ENCODE peak calls at places on chromosomes 2 and 18, in four cellular contexts. B is HepG2, F is WTC11, X is HCT116. V is an unnamed sample.

GRCh38 chr2:176500921-176501320 is 231.7 kb downstream of the MTX2 start:
- DNase-seq in B (no peak), F (no peak), X (no peak), V (no peak)

GRCh38 chr2:84970266-84970955 is 550 bp upstream of the KCMF1 start:
- DNase-seq in B (no peak), F (peak), X (no peak), V (peak)

GRCh38 chr2:12675801-12676200 is 40.9 kb upstream of the TRIB2 start:
- DNase-seq in B (no peak), F (no peak), X (no peak), V (no peak)

GRCh38 chr18:42364042-42364441 is 409.0 kb downstream of the PIK3C3 start:
- DNase-seq in B (peak), F (no peak), X (no peak), V (no peak)

GRCh38 chr2:176813526-176814179 is 398.9 kb upstream of the HNRNPA3 start:
- DNase-seq in B (no peak), F (no peak), X (no peak), V (no peak)

GRCh38 chr2:202609381-202610145 is 25.2 kb upstream of the FAM117B start:
- DNase-seq in B (no peak), F (no peak), X (no peak), V (no peak)

GRCh38 chr2:2765839-2766495 is 434.9 kb upstream of the MYT1L start:
- DNase-seq in B (no peak), F (no peak), X (no peak), V (no peak)

GRCh38 chr2:54629914-54630609 is 93.4 kb upstream of the EML6 start:
- DNase-seq in B (peak), F (no peak), X (no peak), V (no peak)

GRCh38 chr2:173652731-173653426 is 298.2 kb downstream of the CDCA7 start:
- DNase-seq in B (peak), F (no peak), X (peak), V (no peak)

GRCh38 chr2:6310186-6310909 is 555.4 kb downstream of the CMPK2 start:
- DNase-seq in B (no peak), F (no peak), X (no peak), V (no peak)

GRCh38 chr2:36572752-36573125 is 25.2 kb downstream of the FEZ2 start:
- DNase-seq in B (no peak), F (no peak), X (no peak), V (no peak)

GRCh38 chr2:194176134-194176533 is 1480.9 kb upstream of the SLC39A10 start:
- DNase-seq in B (no peak), F (no peak), X (no peak), V (no peak)

GRCh38 chr2:42859006-42859552 is 66.7 kb upstream of the HAAO start:
- DNase-seq in B (peak), F (peak), X (peak), V (peak)

GRCh38 chr2:170972508-170973224 is 43.6 kb downstream of the GORASP2 start:
- DNase-seq in B (no peak), F (no peak), X (no peak), V (no peak)

GRCh38 chr2:232455426-232456255 is at the start of gene ALPI:
- DNase-seq in B (no peak), F (no peak), X (no peak), V (peak)

GRCh38 chr18:11553098-11553940 is 56.1 kb upstream of the SLC35G4 start:
- DNase-seq in B (peak), F (peak), X (peak), V (peak)

GRCh38 chr2:218003265-218003950 is 613 bp upstream of the TNS1 start:
- DNase-seq in B (no peak), F (no peak), X (no peak), V (no peak)

GRCh38 chr2:3242747-3243369 is 134.8 kb downstream of the EIPR1 start:
- DNase-seq in B (no peak), F (no peak), X (no peak), V (no peak)

GRCh38 chr2:158735822-158736580 is 59.1 kb upstream of the DAPL1 start:
- DNase-seq in B (peak), F (no peak), X (no peak), V (no peak)

GRCh38 chr2:101064868-101065549 is 62.9 kb downstream of the RPL31 start:
- DNase-seq in B (peak), F (no peak), X (peak), V (no peak)

GRCh38 chr2:226649871-226650660 is 149.6 kb downstream of the IRS1 start:
- DNase-seq in B (peak), F (peak), X (peak), V (no peak)

GRCh38 chr18:985301-985700 is 80.6 kb downstream of the ADCYAP1 start:
- DNase-seq in B (no peak), F (peak), X (no peak), V (no peak)

GRCh38 chr18:23403310-23403709 is 49.8 kb upstream of the RIOK3 start:
- DNase-seq in B (no peak), F (no peak), X (no peak), V (no peak)

GRCh38 chr18:6004683-6005082 is 109.4 kb upstream of the TMEM200C start:
- DNase-seq in B (no peak), F (no peak), X (no peak), V (no peak)

GRCh38 chr2:140256080-140256479 is 1475.9 kb upstream of the NXPH2 start:
- DNase-seq in B (no peak), F (no peak), X (no peak), V (no peak)

GRCh38 chr2:14930441-14930840 is 297.9 kb downstream of the LRATD1 start:
- DNase-seq in B (no peak), F (no peak), X (no peak), V (no peak)

GRCh38 chr18:79509536-79509930 is 113.8 kb downstream of the NFATC1 start:
- DNase-seq in B (no peak), F (no peak), X (no peak), V (no peak)

GRCh38 chr2:43065871-43066270 is 160.5 kb downstream of the ZFP36L2 start:
- DNase-seq in B (no peak), F (no peak), X (no peak), V (no peak)

GRCh38 chr18:25282922-25283703 is 68.9 kb downstream of the ZNF521 start:
- DNase-seq in B (no peak), F (no peak), X (no peak), V (no peak)

GRCh38 chr2:169776483-169776802 is 22.2 kb upstream of the SSB start:
- DNase-seq in B (no peak), F (no peak), X (no peak), V (no peak)

GRCh38 chr2:20584637-20585321 is 66.1 kb downstream of the HS1BP3 start:
- DNase-seq in B (peak), F (peak), X (peak), V (peak)

GRCh38 chr2:113309655-113310387 is 31.1 kb upstream of the PAX8 start:
- DNase-seq in B (no peak), F (no peak), X (no peak), V (no peak)
- TF ChIP-seq ATF3 in B (no peak), F (no peak), X (no peak), V (no peak)

GRCh38 chr2:238106698-238107524 is 6.8 kb downstream of the ESPNL start:
- DNase-seq in B (peak), F (peak), X (no peak), V (peak)

GRCh38 chr2:238104521-238105311 is 4.6 kb downstream of the ESPNL start:
- DNase-seq in B (no peak), F (peak), X (no peak), V (no peak)

GRCh38 chr2:238106339-238106697 is 6.2 kb downstream of the ESPNL start:
- DNase-seq in B (no peak), F (peak), X (no peak), V (no peak)

GRCh38 chr2:238104071-238104511 is 4.0 kb downstream of the ESPNL start:
- DNase-seq in B (no peak), F (no peak), X (no peak), V (no peak)

DNA sequence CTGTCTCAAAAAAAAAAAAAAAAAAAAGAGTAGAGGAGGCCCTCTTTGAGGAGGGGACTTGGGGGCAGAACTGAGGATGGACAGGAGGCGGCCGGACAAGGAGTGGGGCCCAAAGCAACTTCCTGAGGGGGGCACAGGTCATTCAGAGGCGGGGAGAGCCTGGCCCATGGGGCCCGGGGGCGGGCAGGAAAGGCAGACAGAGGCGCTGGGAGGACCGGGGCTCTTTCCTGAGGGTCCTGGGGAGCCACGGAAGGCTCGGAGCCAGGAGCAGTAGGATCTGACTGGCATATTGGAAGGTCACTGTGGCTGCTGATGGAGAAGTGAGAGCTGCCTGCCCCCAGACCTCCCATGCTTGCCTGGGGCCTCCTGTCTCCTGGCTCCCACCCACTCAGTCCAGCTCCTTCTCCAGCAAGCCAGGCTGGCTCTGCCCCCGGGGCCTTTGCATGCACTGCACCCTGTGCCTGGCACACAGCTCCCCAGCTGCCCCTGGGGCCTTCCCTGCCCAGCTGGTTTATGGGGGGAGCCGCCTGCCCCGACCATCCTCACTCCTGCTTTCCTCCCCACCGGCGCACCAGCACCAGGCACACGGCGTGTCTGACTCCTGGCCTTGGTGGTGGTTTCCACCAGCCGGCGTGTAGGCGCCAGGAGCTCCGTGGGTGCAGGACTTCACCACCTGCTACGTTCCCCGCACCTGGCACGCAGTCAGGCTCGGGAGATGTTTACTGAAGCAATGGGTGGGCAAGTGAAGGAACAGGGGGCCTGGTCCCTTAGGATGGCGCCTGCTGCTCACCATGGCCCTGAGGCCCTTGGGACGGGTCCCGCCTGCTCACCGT is 5.6 kb downstream of the ESPNL start:
- DNase-seq in B (no peak), F (no peak), X (no peak), V (no peak)
- TF ChIP-seq ATF3 in B (no peak), F (no peak), X (no peak), V (no peak)

GRCh38 chr2:191333911-191334357 is 88.7 kb downstream of the MYO1B start:
- DNase-seq in B (no peak), F (no peak), X (no peak), V (peak)
- TF ChIP-seq ATF3 in B (no peak), F (no peak), X (no peak), V (no peak)

DNA sequence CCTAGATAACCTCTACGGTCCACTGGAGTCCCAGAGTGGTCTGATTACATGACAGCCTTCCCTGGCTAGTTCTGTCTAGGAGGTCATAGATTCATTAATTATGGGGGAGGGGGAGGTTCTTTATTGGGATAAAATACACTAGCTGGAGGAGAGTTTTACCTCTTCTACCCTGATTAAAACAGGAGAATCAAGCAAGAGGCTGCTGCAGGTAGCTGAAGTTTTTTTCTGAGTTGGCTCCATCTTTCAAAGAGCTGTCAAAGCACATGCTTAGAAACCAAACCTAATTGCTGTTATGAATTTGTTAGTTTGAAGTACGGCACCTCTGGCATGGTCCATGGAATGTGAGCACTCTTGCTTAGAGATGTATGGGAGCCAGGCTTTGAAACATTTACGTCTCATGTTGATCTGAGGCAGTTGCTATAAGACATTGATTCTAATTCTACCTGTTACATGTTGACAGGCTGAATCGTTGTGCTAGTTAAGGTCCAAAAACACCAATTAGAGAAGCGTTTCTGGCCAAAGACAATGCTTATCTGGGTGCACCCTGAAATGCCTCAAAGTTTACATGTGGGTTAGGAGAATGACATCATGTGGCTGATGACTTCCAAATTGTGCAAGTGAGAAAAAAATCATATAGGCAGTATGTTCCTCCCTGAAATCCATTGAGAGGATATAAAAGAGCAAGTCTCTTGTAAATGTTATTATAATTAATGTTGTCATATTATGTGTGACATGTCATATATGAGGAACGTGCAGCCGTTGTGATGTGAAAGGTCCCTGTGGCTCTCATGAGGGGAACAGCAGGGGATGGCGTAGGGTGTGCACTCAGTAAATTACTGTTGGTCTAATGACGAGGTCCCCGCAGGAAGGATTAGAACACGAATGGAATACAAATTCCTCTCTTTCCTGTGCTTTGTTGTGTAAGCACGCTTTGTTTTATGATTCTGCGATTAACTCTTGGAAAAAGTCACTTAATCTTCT is 290.6 kb downstream of the PRKCE start:
- DNase-seq in B (no peak), F (no peak), X (no peak), V (no peak)
- TF ChIP-seq ATF3 in B (no peak), F (no peak), X (no peak), V (no peak)

DNA sequence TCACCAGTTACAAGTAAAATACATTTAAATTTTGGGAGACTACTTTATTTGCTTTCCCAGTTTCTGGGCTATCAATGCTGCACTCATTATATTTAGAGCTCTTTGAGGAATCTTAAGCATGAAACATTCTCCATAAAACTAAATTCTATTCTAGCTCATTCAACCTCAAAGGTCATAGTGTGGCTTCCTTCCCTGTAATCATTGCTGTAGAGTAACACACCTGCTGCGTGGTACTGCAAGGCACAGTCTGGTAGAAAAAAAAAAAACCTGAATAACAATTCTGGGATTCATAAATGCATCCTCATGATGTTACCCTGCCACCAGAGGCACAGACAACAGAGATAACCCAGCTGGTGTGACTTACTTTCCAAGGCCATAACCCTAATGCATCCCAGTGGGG is 1481.8 kb upstream of the PIK3C3 start:
- DNase-seq in B (no peak), F (no peak), X (no peak), V (no peak)
- TF ChIP-seq ATF3 in B (no peak), F (no peak), X (no peak), V (no peak)

GRCh38 chr18:57709335-57709734 is 87.7 kb upstream of the NARS1 start:
- DNase-seq in B (no peak), F (no peak), X (no peak), V (no peak)
- TF ChIP-seq ATF3 in B (no peak), F (no peak), X (no peak), V (no peak)

DNA sequence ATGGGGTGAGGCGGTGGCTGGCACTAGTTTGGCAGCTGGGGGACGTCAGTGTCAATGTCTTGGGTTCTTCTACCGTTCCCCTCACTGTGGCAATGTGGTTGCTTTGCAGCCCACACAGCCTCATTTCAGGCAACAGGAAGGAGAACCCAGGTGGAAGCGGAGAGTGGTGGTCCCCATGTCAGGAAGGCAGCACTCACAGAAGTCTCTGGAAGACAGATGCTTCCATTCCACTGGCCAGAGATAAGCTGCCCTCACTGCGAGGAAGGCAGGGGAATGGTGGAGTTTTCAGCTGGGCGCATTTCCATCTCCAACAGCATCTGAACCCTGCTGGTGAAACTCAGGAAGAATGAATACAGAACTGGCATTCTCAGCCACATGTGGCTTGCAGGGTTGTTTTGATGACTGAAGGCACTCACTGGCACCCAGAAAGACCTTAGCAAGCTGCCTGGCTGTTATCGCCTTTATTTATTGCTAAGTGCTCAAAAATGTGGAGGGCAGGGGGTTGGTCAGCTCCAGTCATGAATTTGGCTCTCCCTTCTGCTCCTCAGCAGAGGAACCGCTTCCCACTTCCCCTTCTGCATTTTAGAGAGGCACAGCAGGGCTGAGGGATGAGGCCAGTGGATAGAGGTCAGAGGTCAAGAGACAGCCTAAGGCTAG is 19.4 kb downstream of the KCNIP3 start:
- DNase-seq in B (no peak), F (no peak), X (no peak), V (no peak)
- TF ChIP-seq ATF3 in B (no peak), F (no peak), X (no peak), V (no peak)

V was measured in K562.